ENCODE peak calls at places on chromosomes 6 and 20, in seven cellular contexts. Q is HepG2; O is activated CD8-positive, alpha-beta T cell treated with anti-CD3 and anti-CD28 coated beads, Interleukin-2, amount 10 ng/mL, durations not matched to agents 7 days and 5 days; T is right cardiac atrium; L is left cardiac atrium; X is stimulated activated naive B cell treated with anti-CD40 and anti-IgM and Interleukin-4, amounts not matched to agents 10 μg/mL and 1 μg/mL and 100 μg/mL, for 72 hours; I is lower lobe of right lung. R is an unnamed sample.

GRCh38 chr20:37243076-37243936 is 18.3 kb downstream of the GHRH start:
- ATAC-seq in I (peak), O (no peak), Q (peak), X (no peak), L (peak), T (peak), R (no peak)

GRCh38 chr6:121389419-121389818 is 46.0 kb upstream of the GJA1 start:
- ATAC-seq in I (no peak), X (no peak), Q (peak), L (no peak), O (no peak), T (no peak), R (no peak)

GRCh38 chr6:7914991-7915789 is 4.6 kb upstream of the TXNDC5 start:
- ATAC-seq in X (peak), Q (no peak), T (peak), O (no peak), I (no peak), L (peak), R (no peak)

GRCh38 chr6:90101403-90101802 is 195.2 kb downstream of the BACH2 start:
- ATAC-seq in L (no peak), I (no peak), T (no peak), O (no peak), X (no peak), Q (no peak), R (no peak)

GRCh38 chr6:169370054-169370453 is 116.4 kb upstream of the THBS2 start:
- ATAC-seq in Q (peak), I (no peak), L (no peak), O (no peak), T (no peak), X (no peak), R (peak)

GRCh38 chr20:21559305-21559704 is 45.4 kb upstream of the NKX2-2 start:
- ATAC-seq in Q (no peak), X (no peak), I (no peak), T (no peak), O (no peak), L (no peak), R (no peak)

GRCh38 chr20:48025061-48025515 is 239.8 kb upstream of the SULF2 start:
- ATAC-seq in T (peak), Q (peak), L (no peak), O (no peak), I (peak), X (no peak), R (peak)

GRCh38 chr6:145208474-145208873 is 526.8 kb downstream of the EPM2A start:
- ATAC-seq in L (no peak), T (no peak), I (no peak), Q (no peak), O (no peak), X (no peak), R (no peak)

GRCh38 chr6:158056355-158056754 is 74.7 kb downstream of the SYNJ2 start:
- ATAC-seq in L (no peak), X (no peak), I (no peak), T (no peak), Q (no peak), O (no peak), R (no peak)

GRCh38 chr6:125835221-125835744 is 44.5 kb downstream of the NCOA7 start:
- ATAC-seq in I (peak), T (peak), O (no peak), L (peak), X (no peak), Q (no peak), R (peak)

GRCh38 chr20:22339091-22339881 is 245.1 kb downstream of the FOXA2 start:
- ATAC-seq in T (no peak), I (peak), O (no peak), L (peak), X (peak), Q (peak), R (peak)

GRCh38 chr20:13423472-13424173 is 202.5 kb downstream of the ISM1 start:
- ATAC-seq in Q (peak), X (no peak), T (no peak), O (no peak), L (no peak), I (no peak), R (no peak)

GRCh38 chr6:73515204-73516101 is 5.4 kb downstream of the EEF1A1 start:
- ATAC-seq in T (peak), I (peak), X (peak), L (no peak), Q (no peak), O (peak), R (peak)

GRCh38 chr6:21537660-21538059 is 55.9 kb upstream of the SOX4 start:
- ATAC-seq in T (no peak), L (no peak), O (no peak), Q (no peak), X (no peak), I (no peak), R (no peak)

R was measured in esophagus mucosa.